ENCODE peak calls at places on chromosomes 6 and 20, in five cellular contexts. P, G, C, I and J are unnamed samples.

GRCh38 chr6:80767808-80768207 is 661.3 kb downstream of the BCKDHB start:
- DNase-seq in P (peak), G (peak), I (no peak), C (no peak), J (peak)

GRCh38 chr20:8144282-8145245 is 12.5 kb downstream of the PLCB1 start:
- DNase-seq in P (no peak), C (no peak), G (no peak), I (no peak), J (no peak)

GRCh38 chr6:159979136-159979874 is 10.4 kb downstream of the IGF2R start:
- DNase-seq in G (peak), C (no peak), P (no peak), I (no peak), J (no peak)

GRCh38 chr6:118586741-118587485 is 38.8 kb downstream of the PLN start:
- DNase-seq in I (no peak), C (no peak), G (no peak), P (no peak), J (no peak)

GRCh38 chr20:63627129-63627699 is 313 bp upstream of the GMEB2 start:
- DNase-seq in G (peak), P (peak), C (peak), I (peak), J (peak)

GRCh38 chr20:50580016-50580747 is 70.0 kb downstream of the PTPN1 start:
- DNase-seq in G (no peak), C (peak), P (no peak), I (no peak), J (peak)

GRCh38 chr6:81767163-81768000 is 14.9 kb upstream of the TENT5A start:
- DNase-seq in I (no peak), C (no peak), G (no peak), P (no peak), J (peak)

GRCh38 chr6:40419881-40420705 is 167.1 kb downstream of the LRFN2 start:
- DNase-seq in G (no peak), I (no peak), P (no peak), C (no peak), J (no peak)

GRCh38 chr20:49990310-49990720 is 7.5 kb downstream of the SNAI1 start:
- DNase-seq in G (no peak), I (no peak), P (no peak), C (no peak), J (no peak)

GRCh38 chr6:21164768-21165326 is 428.7 kb upstream of the SOX4 start:
- DNase-seq in I (no peak), P (no peak), G (no peak), C (no peak), J (no peak)

GRCh38 chr6:168004945-168005344 is 7.5 kb downstream of the KIF25 start:
- DNase-seq in P (no peak), G (no peak), C (no peak), I (no peak), J (no peak)

GRCh38 chr6:159691963-159692287 is 1.1 kb downstream of the SOD2 start:
- DNase-seq in I (no peak), P (no peak), G (no peak), C (peak), J (no peak)

GRCh38 chr6:20338160-20338559 is 63.5 kb upstream of the E2F3 start:
- DNase-seq in I (no peak), G (no peak), P (no peak), C (no peak), J (no peak)

GRCh38 chr6:96613291-96613999 is 50.5 kb downstream of the FHL5 start:
- DNase-seq in P (no peak), G (no peak), I (no peak), C (no peak), J (no peak)

GRCh38 chr6:2999005-2999620 is 581 bp upstream of the NQO2 start:
- DNase-seq in I (no peak), G (no peak), P (no peak), C (no peak), J (peak)

GRCh38 chr6:55239099-55239498 is 64.8 kb downstream of the HCRTR2 start:
- DNase-seq in G (no peak), P (no peak), C (no peak), I (no peak), J (no peak)

GRCh38 chr6:48845219-48845618 is 617.8 kb downstream of the MMUT start:
- DNase-seq in C (no peak), P (no peak), G (no peak), I (no peak), J (no peak)

GRCh38 chr6:109121411-109121810 is 26.1 kb downstream of the CEP57L1 start:
- DNase-seq in G (no peak), C (no peak), I (no peak), P (no peak), J (no peak)

GRCh38 chr6:44021628-44022295 is 105.5 kb downstream of the MRPL14 start:
- DNase-seq in P (no peak), G (no peak), I (no peak), C (no peak), J (no peak)

GRCh38 chr20:34578521-34579147 is 20.1 kb downstream of the MAP1LC3A start:
- DNase-seq in I (no peak), G (no peak), C (no peak), P (no peak), J (no peak)

GRCh38 chr6:79750806-79751205 is 119.7 kb downstream of the SH3BGRL2 start:
- DNase-seq in C (no peak), I (peak), P (no peak), G (no peak), J (no peak)

GRCh38 chr6:141685416-141685815 is 447.3 kb upstream of the GJE1 start:
- DNase-seq in C (no peak), I (no peak), G (no peak), P (no peak), J (no peak)

GRCh38 chr6:106290954-106291353 is 34.6 kb downstream of the ATG5 start:
- DNase-seq in P (no peak), I (no peak), C (no peak), G (no peak), J (no peak)

GRCh38 chr6:48881551-48881950 is 581.5 kb downstream of the MMUT start:
- DNase-seq in P (no peak), C (no peak), G (no peak), I (no peak), J (no peak)

GRCh38 chr6:119598883-119599282 is 249.3 kb upstream of the MAN1A1 start:
- DNase-seq in P (no peak), G (no peak), C (no peak), I (no peak), J (no peak)

GRCh38 chr6:167487706-167488664 is 163.1 kb downstream of the TTLL2 start:
- DNase-seq in G (no peak), I (no peak), C (no peak), P (no peak), J (no peak)

GRCh38 chr20:39067526-39068216 is 105.5 kb downstream of the DHX35 start:
- DNase-seq in C (no peak), G (no peak), I (no peak), P (no peak), J (no peak)

GRCh38 chr20:44696315-44696714 is 18.9 kb upstream of the CCN5 start:
- DNase-seq in P (no peak), C (no peak), I (no peak), G (no peak), J (no peak)

GRCh38 chr6:157307661-157308060 is 15.7 kb downstream of the TMEM242 start:
- DNase-seq in G (no peak), I (no peak), C (no peak), P (no peak), J (no peak)

GRCh38 chr6:52509281-52510212 is 67.3 kb downstream of the TRAM2 start:
- DNase-seq in C (no peak), G (no peak), P (no peak), I (no peak), J (no peak)

GRCh38 chr6:105510746-105511145 is 107.9 kb upstream of the PREP start:
- DNase-seq in G (no peak), P (no peak), C (no peak), I (no peak), J (no peak)

GRCh38 chr6:15337584-15337981 is 91.7 kb downstream of the JARID2 start:
- DNase-seq in C (no peak), P (no peak), I (no peak), G (no peak), J (no peak)

GRCh38 chr6:107493158-107494057 is 3.5 kb downstream of the SOBP start:
- DNase-seq in G (peak), C (no peak), P (no peak), I (no peak), J (no peak)

GRCh38 chr20:50379049-50379990 is 130.9 kb upstream of the PTPN1 start:
- DNase-seq in G (peak), C (no peak), P (no peak), I (no peak), J (peak)

GRCh38 chr6:32969685-32970412 is 1.5 kb downstream of the BRD2 start:
- DNase-seq in I (no peak), G (peak), C (no peak), P (peak), J (peak)